ENCODE peak calls at places on chromosome 22, in five cellular contexts. V is heart right ventricle, A is GM23248, Q is testis, W is Caco-2. H is an unnamed sample.

GRCh38 chr22:24398409-24398808 is 29.0 kb upstream of the ADORA2A start:
- DNase-seq in V (no peak), A (no peak), Q (no peak), W (no peak), H (no peak)

GRCh38 chr22:37898441-37899181 is 7.5 kb upstream of the MICALL1 start:
- DNase-seq in V (no peak), A (no peak), Q (peak; percentile 67), W (peak; percentile 67), H (no peak)

GRCh38 chr22:32775957-32776356 is 25.5 kb upstream of the TIMP3 start:
- DNase-seq in V (no peak), A (peak; percentile 29), Q (no peak), W (peak; percentile 50), H (no peak)

GRCh38 chr22:27632451-27633295 is 168.9 kb downstream of the MN1 start:
- DNase-seq in V (peak; percentile 71), A (no peak), Q (no peak), W (peak; percentile 59), H (no peak)

GRCh38 chr22:37063436-37064420 is 12.2 kb downstream of the KCTD17 start:
- DNase-seq in V (no peak), A (no peak), Q (no peak), W (no peak), H (no peak)

GRCh38 chr22:46057762-46058420 is 80.9 kb upstream of the WNT7B start:
- DNase-seq in V (peak; percentile 36), A (peak; percentile 85), Q (peak; percentile 54), W (peak; percentile 7), H (peak; percentile 42)

GRCh38 chr22:41447435-41448188 is 1.0 kb upstream of the TOB2 start:
- DNase-seq in V (peak; percentile 79), A (peak; percentile 82), Q (peak; percentile 75), W (peak; percentile 83), H (peak; percentile 73)

GRCh38 chr22:41908409-41909289 is 6.2 kb downstream of the SHISA8 start:
- DNase-seq in V (no peak), A (no peak), Q (no peak), W (no peak), H (peak; percentile 25)

GRCh38 chr22:26143801-26144325 is 25.4 kb upstream of the SEZ6L start:
- DNase-seq in V (no peak), A (no peak), Q (no peak), W (no peak), H (no peak)

GRCh38 chr22:36244522-36245391 is 5.4 kb upstream of the APOL2 start:
- DNase-seq in V (no peak), A (peak; percentile 55), Q (peak; percentile 43), W (no peak), H (no peak)

GRCh38 chr22:45912910-45913309 is 64.1 kb downstream of the WNT7B start:
- DNase-seq in V (no peak), A (no peak), Q (no peak), W (no peak), H (no peak)

GRCh38 chr22:39288135-39288898 is 31.1 kb downstream of the RPL3 start:
- DNase-seq in V (no peak), A (no peak), Q (no peak), W (no peak), H (no peak)

GRCh38 chr22:27597703-27598444 is 203.7 kb downstream of the MN1 start:
- DNase-seq in V (no peak), A (peak; percentile 20), Q (no peak), W (peak; percentile 59), H (no peak)

GRCh38 chr22:39290724-39291161 is 28.7 kb downstream of the RPL3 start:
- DNase-seq in V (peak; percentile 81), A (peak; percentile 20), Q (peak; percentile 86), W (no peak), H (peak; percentile 80)

GRCh38 chr22:29112680-29113079 is 39.8 kb downstream of the KREMEN1 start:
- DNase-seq in V (no peak), A (peak; percentile 70), Q (no peak), W (no peak), H (no peak)

GRCh38 chr22:17943533-17944204 is 80.7 kb downstream of the MICAL3 start:
- DNase-seq in V (no peak), A (no peak), Q (no peak), W (no peak), H (no peak)

GRCh38 chr22:38305481-38306448 is 11.5 kb downstream of the CSNK1E start:
- DNase-seq in V (no peak), A (peak; percentile 58), Q (no peak), W (no peak), H (no peak)

GRCh38 chr22:24730864-24731263 is 43.7 kb downstream of the PIWIL3 start:
- DNase-seq in V (no peak), A (no peak), Q (no peak), W (no peak), H (no peak)

GRCh38 chr22:20080445-20080775 is 369 bp downstream of the DGCR8 start:
- DNase-seq in V (peak; percentile 70), A (peak; percentile 80), Q (peak; percentile 64), W (peak; percentile 77), H (peak; percentile 72)

GRCh38 chr22:27419473-27419872 is 382.1 kb downstream of the MN1 start:
- DNase-seq in V (no peak), A (no peak), Q (no peak), W (no peak), H (no peak)

GRCh38 chr22:25739659-25740344 is 2.2 kb upstream of the MYO18B start:
- DNase-seq in V (no peak), A (no peak), Q (no peak), W (no peak), H (no peak)

GRCh38 chr22:36913431-36914382 is at the start of gene CSF2RB:
- DNase-seq in V (no peak), A (no peak), Q (no peak), W (no peak), H (no peak)

DNA sequence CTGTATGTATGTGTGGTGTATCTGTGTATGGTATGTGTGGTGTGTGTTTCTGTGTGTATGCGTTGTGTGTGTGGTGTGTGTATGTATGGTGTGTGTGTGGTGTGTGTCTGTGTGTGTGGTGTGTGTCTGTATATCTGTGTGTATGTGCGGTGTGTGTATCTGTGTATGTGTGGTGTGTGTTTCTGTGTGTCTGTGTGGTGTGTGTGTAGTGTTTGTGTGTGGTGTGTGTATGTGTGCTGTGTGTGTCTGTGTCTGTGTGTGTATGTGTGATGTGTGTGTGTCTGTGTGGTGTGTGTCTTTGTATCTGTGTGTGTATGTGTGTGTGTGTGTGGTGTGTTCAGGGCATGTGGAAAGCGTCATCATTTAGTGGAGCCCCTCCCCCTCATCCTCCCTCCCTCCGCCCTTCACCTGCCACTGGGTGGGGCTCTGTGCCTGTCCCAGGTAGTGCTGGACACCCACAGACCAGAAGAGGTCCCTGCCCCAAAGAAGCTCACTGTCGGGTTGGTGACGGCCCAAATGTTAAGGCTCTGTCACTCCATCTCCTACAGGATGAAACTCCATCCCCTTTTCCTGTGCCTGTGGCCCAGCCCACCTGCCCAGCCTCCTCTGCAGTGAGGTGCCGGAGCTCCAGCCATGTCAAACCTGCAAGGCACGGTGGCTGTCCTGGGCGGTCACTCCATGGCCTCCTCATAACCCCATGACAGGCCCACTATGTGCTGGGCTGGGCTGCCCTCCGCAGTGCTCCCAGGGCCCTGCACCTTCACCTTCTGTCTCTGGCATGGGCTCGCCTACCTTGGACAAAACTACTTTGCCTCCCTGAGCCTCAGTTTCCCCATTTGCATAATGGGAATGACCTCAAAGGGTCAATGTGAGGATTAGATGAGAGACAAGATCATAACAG is 23.4 kb upstream of the SHISAL1 start:
- DNase-seq in V (no peak), A (no peak), Q (no peak), W (peak; percentile 49), H (no peak)
- H3K4me3 ChIP-seq in V (no peak overlapping the region), A (no peak overlapping the region), Q (no peak overlapping the region), W (no peak overlapping the region), H (no peak overlapping the region)

GRCh38 chr22:23282986-23283385 is 102.7 kb downstream of the BCR start:
- DNase-seq in V (no peak), A (no peak), Q (no peak), W (no peak), H (no peak)
- H3K4me1 ChIP-seq in V (peaks cover 33% of the 10 kb centered on the region), A (peaks cover 15% of the 10 kb centered on the region), Q (peaks cover 49% of the 10 kb centered on the region), W (no peaks in the 10 kb centered on the region), H (peaks cover 1% of the 10 kb centered on the region)

GRCh38 chr22:50318356-50318697 is 8.5 kb downstream of the DENND6B start:
- DNase-seq in V (no peak), A (no peak), Q (no peak), W (no peak), H (no peak)

GRCh38 chr22:50318698-50319411 is 8.0 kb downstream of the DENND6B start:
- DNase-seq in V (no peak), A (no peak), Q (no peak), W (no peak), H (no peak)

GRCh38 chr22:50317178-50317577 is 9.6 kb downstream of the DENND6B start:
- DNase-seq in V (no peak), A (no peak), Q (no peak), W (peak; percentile 53), H (no peak)

GRCh38 chr22:50316114-50317065 is 8.9 kb upstream of the PLXNB2 start:
- DNase-seq in V (no peak), A (no peak), Q (no peak), W (no peak), H (no peak)

DNA sequence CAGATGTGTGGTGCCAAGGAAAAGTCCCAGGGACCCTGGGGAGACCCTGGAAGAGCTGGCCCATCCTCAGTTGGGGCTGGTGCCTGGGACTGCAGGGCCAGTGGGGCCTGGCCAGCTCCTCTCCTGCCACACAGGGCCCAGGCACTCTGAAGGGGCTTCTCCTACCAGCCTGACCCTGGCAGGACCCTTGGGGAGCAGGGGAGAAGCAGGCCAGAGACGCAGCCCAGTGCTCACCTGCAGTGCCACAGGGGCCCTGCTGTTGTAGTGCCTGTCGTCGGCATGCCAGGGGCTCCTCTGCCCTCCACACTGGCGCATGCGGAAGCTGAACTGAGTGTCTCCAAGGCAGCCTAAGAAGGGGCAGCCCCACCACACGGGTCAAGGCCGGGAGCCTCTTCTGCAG is 9.1 kb downstream of the DENND6B start:
- DNase-seq in V (no peak), A (no peak), Q (no peak), W (no peak), H (no peak)
- H3K4me3 ChIP-seq in V (no peak overlapping the region), A (no peak overlapping the region), Q (no peak overlapping the region), W (no peak overlapping the region), H (no peak overlapping the region)

GRCh38 chr22:30423959-30424380 is 1.6 kb upstream of the MTFP1 start:
- DNase-seq in V (peak; percentile 97), A (peak; percentile 100), Q (peak; percentile 99), W (peak; percentile 99), H (peak; percentile 99)
- H3K4me1 ChIP-seq in V (peaks cover 44% of the 10 kb centered on the region), A (peaks cover 43% of the 10 kb centered on the region), Q (peaks cover 54% of the 10 kb centered on the region), W (peaks cover 42% of the 10 kb centered on the region), H (peaks cover 6% of the 10 kb centered on the region)

GRCh38 chr22:40364431-40364830 is 6.0 kb upstream of the SGSM3 start:
- DNase-seq in V (no peak), A (no peak), Q (no peak), W (no peak), H (no peak)
- H3K4me3 ChIP-seq in V (no peak overlapping the region), A (no peak overlapping the region), Q (no peak overlapping the region), W (no peak overlapping the region), H (no peak overlapping the region)